ENCODE peak calls at places on chromosomes 6 and 20, in ten cellular contexts. I is brain microvascular endothelial cell, B is psoas muscle, H is A549, R is cardiac muscle cell, W is ovary, A is adrenal gland, D is DND-41, G is colonic mucosa, U is fibroblast of lung. P is an unnamed sample.

GRCh38 chr20:2809690-2810089 is 5.1 kb upstream of the C20orf141 start:
- DNase-seq in R (no peak), H (no peak), G (no peak), A (no peak), W (no peak), U (no peak), I (no peak), D (no peak), B (no peak), P (no peak)

GRCh38 chr6:91213229-91213901 is 626.5 kb upstream of the MAP3K7 start:
- DNase-seq in U (no peak), D (no peak), B (no peak), H (no peak), A (no peak), I (no peak), R (no peak), W (no peak), G (no peak), P (no peak)

GRCh38 chr6:85004283-85005010 is 240.0 kb upstream of the TBX18 start:
- DNase-seq in W (no peak), H (no peak), U (peak), B (no peak), G (no peak), A (no peak), R (peak), D (no peak), I (no peak), P (no peak)

GRCh38 chr6:138515657-138516056 is 16.4 kb upstream of the NHSL1 start:
- DNase-seq in D (no peak), W (no peak), U (no peak), G (no peak), R (no peak), H (no peak), A (no peak), I (no peak), B (no peak), P (no peak)

GRCh38 chr6:97765480-97765879 is 482.5 kb upstream of the MMS22L start:
- DNase-seq in W (no peak), B (no peak), I (peak), H (no peak), G (no peak), U (no peak), A (no peak), D (no peak), R (peak), P (no peak)

GRCh38 chr20:44703956-44704488 is 11.1 kb upstream of the CCN5 start:
- DNase-seq in G (no peak), U (no peak), A (no peak), H (no peak), B (no peak), D (no peak), R (no peak), I (no peak), W (peak), P (no peak)

GRCh38 chr6:48552905-48553304 is 441.9 kb upstream of the PTCHD4 start:
- DNase-seq in H (no peak), D (no peak), B (no peak), R (no peak), I (no peak), W (no peak), G (no peak), A (no peak), U (no peak), P (no peak)

GRCh38 chr20:37867289-37868195 is 35.4 kb upstream of the VSTM2L start:
- DNase-seq in D (no peak), R (peak), U (peak), A (no peak), B (no peak), H (no peak), G (no peak), I (no peak), W (no peak), P (no peak)

GRCh38 chr20:57381596-57382503 is 9.3 kb upstream of the RBM38 start:
- DNase-seq in W (peak), I (peak), H (peak), A (peak), D (peak), R (peak), G (peak), U (peak), B (peak), P (peak)

GRCh38 chr6:149049230-149049629 is 268.3 kb upstream of the TAB2 start:
- DNase-seq in I (no peak), D (no peak), G (no peak), B (no peak), H (no peak), A (no peak), U (no peak), W (no peak), R (peak), P (no peak)

GRCh38 chr6:108588586-108588985 is 27.9 kb downstream of the FOXO3 start:
- DNase-seq in A (no peak), W (no peak), G (peak), I (peak), R (peak), H (no peak), U (peak), D (peak), B (no peak), P (peak)

GRCh38 chr6:11197175-11197535 is 35.3 kb downstream of the NEDD9 start:
- DNase-seq in I (peak), W (no peak), G (no peak), B (no peak), A (no peak), H (no peak), D (no peak), U (peak), R (peak), P (no peak)

GRCh38 chr6:138509371-138509770 is 10.1 kb upstream of the NHSL1 start:
- DNase-seq in I (peak), U (peak), G (peak), B (no peak), H (peak), W (no peak), R (peak), D (peak), A (peak), P (peak)

GRCh38 chr20:8389381-8390368 is 257.6 kb downstream of the PLCB1 start:
- DNase-seq in U (peak), W (no peak), I (no peak), B (no peak), G (no peak), A (no peak), R (peak), D (no peak), H (peak), P (peak)

GRCh38 chr6:55636406-55637102 is 57.6 kb upstream of the HMGCLL1 start:
- DNase-seq in H (peak), R (peak), A (no peak), G (no peak), I (peak), W (no peak), D (no peak), B (no peak), U (peak), P (no peak)

GRCh38 chr6:11762782-11763459 is 15.7 kb downstream of the ADTRP start:
- DNase-seq in U (no peak), B (no peak), W (no peak), H (no peak), D (no peak), G (no peak), A (peak), R (no peak), I (peak), P (no peak)

GRCh38 chr6:160328447-160328846 is 19.7 kb upstream of the SLC22A3 start:
- DNase-seq in D (no peak), H (no peak), I (no peak), R (no peak), G (no peak), A (peak), B (no peak), W (no peak), U (no peak), P (no peak)

GRCh38 chr6:124536792-124537191 is 425.4 kb upstream of the RNF217 start:
- DNase-seq in H (no peak), R (no peak), A (no peak), D (no peak), I (no peak), W (no peak), B (no peak), G (no peak), U (peak), P (no peak)

GRCh38 chr6:13470240-13471140 is 16.9 kb downstream of the GFOD1 start:
- DNase-seq in G (no peak), I (no peak), H (no peak), U (no peak), A (no peak), W (no peak), B (no peak), R (no peak), D (no peak), P (no peak)

GRCh38 chr6:1286972-1287600 is 24.8 kb upstream of the FOXQ1 start:
- DNase-seq in H (peak), D (no peak), G (peak), B (no peak), U (peak), W (no peak), R (peak), A (no peak), I (peak), P (no peak)

GRCh38 chr6:146389740-146390139 is 153.9 kb upstream of the RAB32 start:
- DNase-seq in A (no peak), U (no peak), D (no peak), W (no peak), R (peak), G (no peak), B (no peak), I (no peak), H (no peak), P (no peak)

GRCh38 chr6:127192911-127193503 is 73.7 kb upstream of the RNF146 start:
- DNase-seq in R (peak), B (no peak), G (no peak), H (no peak), A (no peak), I (no peak), D (no peak), U (peak), W (no peak), P (no peak)

GRCh38 chr6:140174509-140174908 is 800.1 kb upstream of the CITED2 start:
- DNase-seq in D (no peak), G (no peak), R (peak), A (no peak), W (no peak), B (no peak), I (peak), U (peak), H (peak), P (no peak)

GRCh38 chr6:150207931-150208570 is 65.2 kb downstream of the PPP1R14C start:
- DNase-seq in H (no peak), G (no peak), W (no peak), A (no peak), U (no peak), I (no peak), B (no peak), R (peak), D (no peak), P (no peak)

GRCh38 chr6:26122005-26122388 is 34.8 kb downstream of the HFE start:
- DNase-seq in A (no peak), H (no peak), W (no peak), D (no peak), B (no peak), R (no peak), U (no peak), I (no peak), G (no peak), P (no peak)

GRCh38 chr6:51137777-51138176 is 319.1 kb downstream of the TFAP2B start:
- DNase-seq in G (no peak), H (no peak), D (no peak), W (no peak), R (no peak), A (no peak), B (no peak), U (no peak), I (no peak), P (no peak)

GRCh38 chr20:21228511-21228910 is 74.6 kb upstream of the XRN2 start:
- DNase-seq in B (no peak), W (no peak), U (no peak), H (no peak), A (no peak), G (no peak), R (no peak), I (no peak), D (no peak), P (no peak)

GRCh38 chr6:54899986-54900385 is 53.4 kb downstream of the FAM83B start:
- DNase-seq in W (no peak), A (no peak), D (no peak), I (no peak), B (no peak), G (no peak), R (no peak), H (no peak), U (no peak), P (no peak)

GRCh38 chr6:44761046-44761445 is 373.5 kb downstream of the CDC5L start:
- DNase-seq in I (no peak), D (no peak), G (no peak), U (no peak), A (no peak), H (no peak), W (no peak), R (no peak), B (no peak), P (no peak)

GRCh38 chr6:127457444-127458064 is 1.6 kb downstream of the KIAA0408 start:
- DNase-seq in D (no peak), B (no peak), U (peak), I (peak), H (no peak), G (no peak), A (no peak), W (no peak), R (peak), P (no peak)

GRCh38 chr6:101114703-101115102 is 233.6 kb upstream of the ASCC3 start:
- DNase-seq in B (no peak), H (no peak), A (peak), G (peak), U (peak), D (peak), I (peak), W (no peak), R (peak), P (peak)

GRCh38 chr6:129440691-129441090 is 269.3 kb downstream of the ARHGAP18 start:
- DNase-seq in U (peak), W (no peak), B (no peak), A (no peak), D (no peak), G (no peak), R (peak), I (peak), H (no peak), P (no peak)
- H3K27ac ChIP-seq in U (no peak), W (no peak), B (no peak), A (no peak), D (no peak), G (no peak), R (no peak), I (no peak), H (no peak), P (no peak)

GRCh38 chr6:169972736-169973135 is 221.3 kb downstream of the ERMARD start:
- DNase-seq in G (no peak), W (peak), B (no peak), I (no peak), H (no peak), D (no peak), A (no peak), U (no peak), R (no peak), P (no peak)
- TF ChIP-seq CTCF in G (no peak), W (no peak), B (no peak), I (no peak), H (no peak), D (no peak), A (no peak), U (no peak), R (no peak), P (no peak)

GRCh38 chr6:144581807-144582537 is 296.8 kb downstream of the UTRN start:
- DNase-seq in W (no peak), R (peak), H (peak), B (no peak), I (peak), A (peak), G (peak), D (peak), U (peak), P (no peak)

GRCh38 chr6:144580039-144580438 is 294.9 kb downstream of the UTRN start:
- DNase-seq in U (no peak), I (no peak), G (no peak), A (no peak), R (no peak), H (no peak), B (no peak), W (no peak), D (no peak), P (no peak)

GRCh38 chr6:144580771-144581170 is 295.6 kb downstream of the UTRN start:
- DNase-seq in R (no peak), D (no peak), G (no peak), U (no peak), B (no peak), W (no peak), I (no peak), H (no peak), A (no peak), P (no peak)

GRCh38 chr6:144576871-144577270 is 291.7 kb downstream of the UTRN start:
- DNase-seq in G (no peak), A (no peak), U (no peak), I (no peak), R (no peak), D (no peak), B (no peak), H (no peak), W (no peak), P (no peak)

GRCh38 chr6:144578385-144579350 is 293.5 kb downstream of the UTRN start:
- DNase-seq in A (peak), D (no peak), U (peak), R (peak), I (no peak), H (no peak), B (no peak), W (no peak), G (no peak), P (no peak)
- H3K27ac ChIP-seq in A (no peak), D (no peak), U (no peak), R (no peak), I (no peak), H (no peak), B (no peak), W (no peak), G (no peak), P (no peak)

DNA sequence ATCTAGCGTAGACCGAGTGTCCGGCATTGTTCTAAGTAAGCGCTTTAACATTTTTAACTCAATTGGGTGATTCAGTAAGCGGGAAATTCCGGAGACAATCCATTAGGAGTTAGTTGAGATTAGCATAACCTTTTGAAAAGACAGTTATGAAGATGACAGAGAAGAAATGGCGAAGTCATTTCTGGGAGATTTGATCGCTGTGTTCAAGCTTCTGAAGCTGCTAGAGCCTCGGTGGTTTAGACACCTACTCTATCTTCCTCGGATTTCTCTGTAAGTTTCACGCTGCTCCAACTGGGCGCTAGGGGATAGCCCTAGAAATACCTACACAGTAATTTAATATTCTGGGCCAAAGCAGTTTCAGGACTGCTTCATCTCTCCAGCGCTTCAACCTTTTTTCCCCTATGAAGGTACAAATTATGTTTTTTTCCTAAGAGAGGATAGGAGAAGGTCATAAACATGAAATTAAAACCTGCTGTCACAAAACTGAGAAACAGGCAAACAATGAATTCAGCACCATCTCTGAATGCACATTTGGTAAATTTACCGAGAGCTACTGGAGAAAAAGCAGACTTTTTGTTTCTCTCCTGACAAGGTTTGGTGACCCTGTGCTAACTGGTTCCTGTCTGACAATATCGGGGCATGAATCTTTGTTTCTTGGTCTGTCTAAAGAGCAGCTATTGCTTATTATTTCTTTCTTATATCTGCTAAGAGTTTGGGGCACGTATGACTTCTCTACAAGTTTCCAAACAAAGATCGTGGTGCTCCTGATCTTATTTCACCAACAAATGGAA is 22.4 kb downstream of the ZNF311 start:
- DNase-seq in G (no peak), U (peak), A (peak), R (peak), B (no peak), W (peak), D (peak), I (peak), H (peak), P (peak)
- TF ChIP-seq CTCF in G (no peak), U (no peak), A (peak), R (peak), B (no peak), W (no peak), D (peak), I (peak), H (no peak), P (peak)

GRCh38 chr6:39793528-39793927 is 1.4 kb downstream of the DAAM2 start:
- DNase-seq in B (no peak), G (no peak), W (no peak), R (no peak), D (no peak), H (no peak), U (no peak), I (no peak), A (no peak), P (no peak)

GRCh38 chr6:39791311-39791710 is 865 bp upstream of the DAAM2 start:
- DNase-seq in I (no peak), G (no peak), A (no peak), D (no peak), R (peak), W (no peak), U (peak), H (no peak), B (no peak), P (no peak)

GRCh38 chr6:39792501-39793450 is 600 bp downstream of the DAAM2 start:
- DNase-seq in R (no peak), U (peak), H (no peak), A (no peak), B (peak), I (no peak), D (no peak), W (peak), G (no peak), P (no peak)

GRCh38 chr6:39790772-39791171 is 1.4 kb upstream of the DAAM2 start:
- DNase-seq in U (peak), A (no peak), G (no peak), I (no peak), D (no peak), R (no peak), B (no peak), W (no peak), H (no peak), P (no peak)

GRCh38 chr6:39791850-39792500 is at the start of gene DAAM2:
- DNase-seq in A (peak), G (peak), W (peak), H (no peak), I (no peak), B (peak), D (no peak), R (peak), U (peak), P (no peak)
- H3K27ac ChIP-seq in A (no peak), G (peak), W (peak), H (no peak), I (peak), B (peak), D (no peak), R (no peak), U (peak), P (no peak)

P was measured in MM.1S.